ENCODE peak calls at places on chromosomes 16 and 17, in five cellular contexts. Z is midbrain; K is caudate nucleus; C is T-helper 1 cell; E is effector CD4-positive, alpha-beta T cell. G is an unnamed sample.

GRCh38 chr17:57670769-57671545 is 74.1 kb downstream of the CCDC182 start:
- DNase-seq in Z (no peak), K (no peak), C (no peak), E (no peak), G (no peak)

GRCh38 chr17:15087946-15088345 is 177.2 kb downstream of the PMP22 start:
- DNase-seq in Z (no peak), K (no peak), C (no peak), E (no peak), G (no peak)

GRCh38 chr17:38958756-38959155 is 8.4 kb downstream of the FBXO47 start:
- DNase-seq in Z (no peak), K (no peak), C (no peak), E (no peak), G (no peak)

GRCh38 chr16:3094289-3095027 is 4.6 kb downstream of the ZSCAN10 start:
- DNase-seq in Z (no peak), K (no peak), C (peak), E (peak), G (no peak)

GRCh38 chr17:75486151-75486550 is 29.2 kb downstream of the CASKIN2 start:
- DNase-seq in Z (no peak), K (no peak), C (no peak), E (no peak), G (no peak)

GRCh38 chr17:45300060-45300751 is 16.6 kb downstream of the MAP3K14 start:
- DNase-seq in Z (no peak), K (no peak), C (no peak), E (no peak), G (no peak)

GRCh38 chr16:50651835-50652438 is 29.2 kb downstream of the SNX20 start:
- DNase-seq in Z (no peak), K (no peak), C (no peak), E (no peak), G (no peak)

GRCh38 chr16:49524578-49525315 is 151.1 kb downstream of the C16orf78 start:
- DNase-seq in Z (no peak), K (no peak), C (no peak), E (no peak), G (no peak)

GRCh38 chr17:72393553-72393952 is 272.7 kb downstream of the SOX9 start:
- DNase-seq in Z (no peak), K (no peak), C (no peak), E (no peak), G (no peak)

GRCh38 chr17:63534078-63534570 is 11.0 kb downstream of the KCNH6 start:
- DNase-seq in Z (no peak), K (no peak), C (no peak), E (no peak), G (no peak)

GRCh38 chr16:64846966-64847365 is 274.9 kb downstream of the CDH11 start:
- DNase-seq in Z (no peak), K (no peak), C (no peak), E (no peak), G (no peak)

GRCh38 chr16:52497067-52497816 is 49.7 kb downstream of the TOX3 start:
- DNase-seq in Z (peak), K (no peak), C (no peak), E (no peak), G (peak)

GRCh38 chr17:10067446-10068143 is 130.8 kb downstream of the GAS7 start:
- DNase-seq in Z (no peak), K (no peak), C (no peak), E (no peak), G (no peak)

GRCh38 chr17:81460856-81461460 is 51.6 kb downstream of the ACTG1 start:
- DNase-seq in Z (no peak), K (no peak), C (no peak), E (no peak), G (peak)

GRCh38 chr17:11948791-11949190 is 48.5 kb downstream of the ZNF18 start:
- DNase-seq in Z (no peak), K (no peak), C (no peak), E (no peak), G (no peak)

GRCh38 chr17:47621293-47622178 is 28.2 kb upstream of the KPNB1 start:
- DNase-seq in Z (no peak), K (peak), C (no peak), E (no peak), G (no peak)

GRCh38 chr17:75689441-75689873 is 22.3 kb downstream of the SAP30BP start:
- DNase-seq in Z (no peak), K (no peak), C (peak), E (peak), G (no peak)

GRCh38 chr16:11321662-11322061 is 23.6 kb upstream of the RMI2 start:
- DNase-seq in Z (no peak), K (no peak), C (no peak), E (no peak), G (no peak)

GRCh38 chr16:27980919-27981670 is 82.4 kb downstream of the GSG1L start:
- DNase-seq in Z (no peak), K (no peak), C (no peak), E (no peak), G (no peak)

GRCh38 chr17:13931752-13932477 is 137.4 kb upstream of the COX10 start:
- DNase-seq in Z (no peak), K (no peak), C (no peak), E (no peak), G (no peak)

GRCh38 chr16:81140930-81141780 is 45.0 kb upstream of the GCSH start:
- DNase-seq in Z (no peak), K (no peak), C (no peak), E (no peak), G (no peak)

GRCh38 chr16:61313931-61314330 is 722.3 kb downstream of the CDH8 start:
- DNase-seq in Z (no peak), K (no peak), C (no peak), E (no peak), G (no peak)

GRCh38 chr16:24255446-24256352 is at the start of gene CACNG3:
- DNase-seq in Z (peak), K (peak), C (peak), E (peak), G (no peak)

GRCh38 chr16:83898463-83899271 is at the start of gene MLYCD:
- DNase-seq in Z (peak), K (peak), C (peak), E (peak), G (peak)